ENCODE peak calls at places on chromosomes 12 and 14, in nine cellular contexts. F is HCT116, R is ovary, I is lower lobe of right lung, T is tibial nerve, M is PC-3, W is astrocyte, K is upper lobe of right lung, D is suprapubic skin. O is an unnamed sample. For H3K4me1, the result is how much of the 10 kb centered on the place peaks cover.

GRCh38 chr12:14911131-14911530 is 25.5 kb upstream of the MGP start:
- DNase-seq in F (no peak), R (no peak), I (no peak), T (no peak), M (no peak), W (no peak), K (no peak), D (no peak), O (no peak)

GRCh38 chr12:19338405-19338804 is 100.9 kb upstream of the AEBP2 start:
- DNase-seq in F (no peak), R (no peak), I (no peak), T (no peak), M (no peak), W (peak), K (no peak), D (no peak), O (no peak)

GRCh38 chr14:65502676-65503124 is 90.2 kb downstream of the FUT8 start:
- DNase-seq in F (peak), R (no peak), I (no peak), T (no peak), M (peak), W (peak), K (no peak), D (no peak), O (no peak)

GRCh38 chr12:96194901-96195844 is 998 bp downstream of the ELK3 start:
- DNase-seq in F (peak), R (peak), I (no peak), T (no peak), M (peak), W (peak), K (peak), D (peak), O (no peak)

GRCh38 chr14:38080696-38081095 is 127.0 kb upstream of the SSTR1 start:
- DNase-seq in F (no peak), R (no peak), I (no peak), T (no peak), M (no peak), W (no peak), K (no peak), D (no peak), O (no peak)

GRCh38 chr14:76034566-76034965 is 49.0 kb downstream of the IFT43 start:
- DNase-seq in F (no peak), R (no peak), I (no peak), T (no peak), M (no peak), W (no peak), K (no peak), D (no peak), O (no peak)

GRCh38 chr14:75059642-75060041 is 4.2 kb downstream of the ACYP1 start:
- DNase-seq in F (no peak), R (no peak), I (no peak), T (no peak), M (peak), W (peak), K (no peak), D (no peak), O (no peak)

GRCh38 chr12:71439613-71440392 is at the start of gene LGR5:
- DNase-seq in F (no peak), R (peak), I (no peak), T (no peak), M (peak), W (peak), K (peak), D (peak), O (peak)

GRCh38 chr14:99537399-99537798 is 56.2 kb downstream of the CCNK start:
- DNase-seq in F (no peak), R (peak), I (no peak), T (no peak), M (peak), W (peak), K (no peak), D (no peak), O (no peak)

GRCh38 chr12:675562-675961 is 12.3 kb upstream of the NINJ2 start:
- DNase-seq in F (no peak), R (no peak), I (no peak), T (no peak), M (no peak), W (no peak), K (no peak), D (no peak), O (no peak)

GRCh38 chr14:24133730-24134129 is 2.3 kb upstream of the PSME1 start:
- DNase-seq in F (no peak), R (no peak), I (no peak), T (no peak), M (no peak), W (no peak), K (no peak), D (no peak), O (no peak)

GRCh38 chr12:22855456-22855855 is 230.5 kb downstream of the ETNK1 start:
- DNase-seq in F (no peak), R (no peak), I (no peak), T (no peak), M (no peak), W (no peak), K (no peak), D (no peak), O (no peak)

GRCh38 chr14:78921856-78922255 is 751.7 kb downstream of the NRXN3 start:
- DNase-seq in F (no peak), R (no peak), I (no peak), T (no peak), M (peak), W (peak), K (no peak), D (no peak), O (no peak)

GRCh38 chr12:7642876-7643309 is 22.8 kb downstream of the APOBEC1 start:
- DNase-seq in F (peak), R (no peak), I (no peak), T (no peak), M (peak), W (no peak), K (no peak), D (no peak), O (no peak)

GRCh38 chr14:21475767-21476525 is 813 bp downstream of the RAB2B start:
- DNase-seq in F (peak), R (no peak), I (no peak), T (no peak), M (no peak), W (no peak), K (no peak), D (no peak), O (no peak)

GRCh38 chr14:91367173-91368171 is 50.1 kb downstream of the CCDC88C start:
- DNase-seq in F (no peak), R (no peak), I (peak), T (no peak), M (peak), W (peak), K (peak), D (no peak), O (peak)

GRCh38 chr12:31369712-31370521 is 44.0 kb upstream of the SINHCAF start:
- DNase-seq in F (no peak), R (peak), I (no peak), T (peak), M (no peak), W (peak), K (peak), D (no peak), O (no peak)

GRCh38 chr12:119486599-119487154 is 106.9 kb upstream of the TMEM233 start:
- DNase-seq in F (no peak), R (no peak), I (no peak), T (no peak), M (no peak), W (no peak), K (no peak), D (no peak), O (no peak)

GRCh38 chr14:20662968-20663731 is 21.2 kb upstream of the RNASE4 start:
- DNase-seq in F (peak), R (peak), I (peak), T (peak), M (peak), W (peak), K (peak), D (no peak), O (peak)

GRCh38 chr14:29126361-29126760 is 359.8 kb downstream of the FOXG1 start:
- DNase-seq in F (no peak), R (no peak), I (no peak), T (no peak), M (no peak), W (no peak), K (no peak), D (no peak), O (no peak)

GRCh38 chr12:62865860-62866407 is 69.0 kb downstream of the PPM1H start:
- DNase-seq in F (peak), R (no peak), I (no peak), T (no peak), M (no peak), W (peak), K (no peak), D (no peak), O (no peak)

GRCh38 chr12:111436811-111437210 is 31.1 kb downstream of the SH2B3 start:
- DNase-seq in F (no peak), R (no peak), I (no peak), T (no peak), M (no peak), W (no peak), K (no peak), D (no peak), O (no peak)

GRCh38 chr12:111439657-111440151 is 34.0 kb downstream of the SH2B3 start:
- DNase-seq in F (no peak), R (no peak), I (no peak), T (no peak), M (no peak), W (no peak), K (peak), D (peak), O (no peak)

GRCh38 chr12:111436266-111436665 is 30.5 kb downstream of the SH2B3 start:
- DNase-seq in F (no peak), R (no peak), I (no peak), T (no peak), M (no peak), W (no peak), K (no peak), D (no peak), O (peak)

GRCh38 chr12:111438501-111438900 is 32.8 kb downstream of the SH2B3 start:
- DNase-seq in F (no peak), R (no peak), I (no peak), T (no peak), M (peak), W (peak), K (no peak), D (no peak), O (peak)

DNA sequence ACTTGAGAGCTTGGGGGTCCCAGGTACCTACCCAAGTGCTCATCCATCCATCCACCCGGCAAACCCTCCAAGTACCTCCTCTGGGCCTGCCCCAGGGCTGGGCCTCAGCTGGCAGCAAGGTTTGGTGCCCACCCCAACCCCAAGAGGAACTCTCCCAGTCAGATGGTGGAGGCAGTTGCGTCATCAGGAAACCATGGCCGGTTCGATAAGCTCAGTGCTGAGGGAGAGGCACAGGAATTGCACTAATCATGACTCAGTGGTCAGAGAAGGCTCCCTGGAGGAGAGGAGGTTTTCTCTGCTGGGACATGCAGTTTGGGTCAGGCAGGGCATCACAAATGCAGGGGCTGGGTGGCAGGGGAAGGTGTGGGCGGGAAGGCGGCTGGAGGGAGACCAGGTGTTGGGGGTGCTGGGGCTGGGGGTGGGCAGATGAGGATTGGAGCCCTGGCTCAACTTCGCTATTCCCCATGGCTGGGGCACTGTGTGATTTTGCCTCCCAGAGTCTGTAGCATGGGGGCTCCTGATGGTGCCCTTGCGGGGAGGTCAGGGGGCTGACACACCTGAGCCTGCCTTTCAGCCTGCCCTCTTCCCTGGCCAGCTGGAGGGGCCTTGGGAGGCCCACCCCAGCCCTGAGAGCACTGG is 32.2 kb downstream of the SH2B3 start:
- DNase-seq in F (no peak), R (no peak), I (peak), T (no peak), M (peak), W (peak), K (no peak), D (no peak), O (no peak)
- H3K27ac ChIP-seq in F (no peak), R (no peak), I (peak), T (no peak), M (no peak), W (peak), K (peak), D (no peak), O (peak)

DNA sequence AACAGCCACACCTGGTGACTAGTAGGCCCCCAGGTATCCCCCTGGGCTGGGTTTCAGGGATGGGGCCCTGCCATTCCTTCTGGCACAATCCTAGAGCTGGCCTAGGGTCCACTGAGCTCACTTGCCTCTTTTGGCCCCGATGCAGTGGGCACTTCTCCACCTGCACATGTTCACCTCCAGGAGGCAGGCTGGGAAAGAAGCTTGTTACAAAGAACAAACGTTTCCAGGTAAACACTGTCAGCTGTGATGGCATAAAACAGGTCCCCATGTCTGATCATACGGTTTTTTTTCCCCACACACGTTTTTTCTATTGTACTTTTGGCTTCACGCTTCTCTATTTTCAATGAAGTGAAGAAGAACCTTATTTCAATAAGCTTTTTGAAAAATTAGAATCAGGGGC is 15.8 kb upstream of the HVCN1 start:
- DNase-seq in F (peak), R (no peak), I (no peak), T (no peak), M (peak), W (no peak), K (no peak), D (no peak), O (no peak)
- TF ChIP-seq CTCF in F (peak), R (no peak), I (no peak), T (no peak), M (peak), W (no peak), K (no peak), D (no peak), O (peak)

DNA sequence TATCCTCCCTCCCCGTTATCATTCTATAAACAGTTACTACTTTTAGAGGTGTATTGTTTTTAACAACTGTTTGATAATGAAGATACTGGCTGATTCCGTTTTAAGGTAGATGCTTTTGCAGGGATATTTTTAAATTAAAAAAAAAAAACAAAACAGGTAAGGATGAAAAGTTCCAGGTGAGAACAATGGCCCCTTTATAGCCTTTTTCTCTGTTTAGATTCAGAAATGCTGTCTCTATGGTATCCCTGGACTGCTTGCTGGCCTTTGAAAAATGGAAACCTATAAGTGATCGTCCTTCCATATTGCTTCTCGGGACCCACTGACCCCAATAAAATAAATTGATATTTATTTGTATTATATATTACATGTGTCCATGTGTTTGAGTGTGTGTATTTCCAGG is 23.2 kb upstream of the ANO6 start:
- DNase-seq in F (no peak), R (no peak), I (no peak), T (no peak), M (no peak), W (no peak), K (no peak), D (no peak), O (no peak)
- H3K4me1 ChIP-seq in F (under half), R (under half), I (under half), T (under half), M (under half), W (under half), K (under half), D (under half), O (under half)

GRCh38 chr12:11869901-11870300 is 200.8 kb upstream of the BCL2L14 start:
- DNase-seq in F (no peak), R (no peak), I (no peak), T (no peak), M (no peak), W (no peak), K (no peak), D (no peak), O (no peak)

GRCh38 chr12:11872055-11872454 is 198.7 kb upstream of the BCL2L14 start:
- DNase-seq in F (no peak), R (no peak), I (no peak), T (no peak), M (no peak), W (no peak), K (no peak), D (no peak), O (no peak)

GRCh38 chr12:11868027-11868426 is 202.7 kb upstream of the BCL2L14 start:
- DNase-seq in F (no peak), R (no peak), I (no peak), T (no peak), M (no peak), W (no peak), K (no peak), D (no peak), O (no peak)

GRCh38 chr12:11865835-11866234 is 204.9 kb upstream of the BCL2L14 start:
- DNase-seq in F (no peak), R (no peak), I (no peak), T (no peak), M (no peak), W (no peak), K (no peak), D (no peak), O (no peak)

GRCh38 chr12:11869406-11869805 is 201.3 kb upstream of the BCL2L14 start:
- DNase-seq in F (no peak), R (no peak), I (no peak), T (no peak), M (no peak), W (no peak), K (no peak), D (no peak), O (no peak)
- H3K27ac ChIP-seq in F (no peak), R (no peak), I (no peak), T (no peak), M (no peak), W (no peak), K (no peak), D (no peak), O (no peak)

GRCh38 chr12:118120579-118121363 is 15.2 kb upstream of the PEBP1 start:
- DNase-seq in F (no peak), R (peak), I (peak), T (peak), M (peak), W (peak), K (peak), D (peak), O (no peak)
- TF ChIP-seq CTCF in F (peak), R (no peak), I (peak), T (peak), M (peak), W (peak), K (peak), D (peak), O (peak)

DNA sequence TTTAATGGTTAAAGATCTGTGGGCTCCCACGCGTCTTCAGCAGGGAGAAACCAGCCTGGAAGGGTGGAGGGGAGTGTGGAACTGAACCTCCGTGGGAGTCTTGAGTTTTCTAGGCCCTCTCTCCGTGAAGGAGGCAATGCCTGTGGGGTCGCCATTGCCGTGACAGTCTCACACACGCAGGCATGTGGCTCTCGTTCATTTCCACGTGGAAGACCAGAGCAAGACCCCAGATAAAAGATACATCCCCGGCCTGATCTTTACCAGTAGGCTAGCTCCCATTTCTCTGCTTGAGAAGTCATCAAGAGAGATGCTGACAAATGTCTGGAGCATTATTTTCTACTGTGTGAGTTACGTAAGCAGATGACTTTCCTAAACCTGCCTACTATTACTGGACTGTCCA is 491.7 kb upstream of the LMO3 start:
- DNase-seq in F (no peak), R (no peak), I (no peak), T (no peak), M (no peak), W (no peak), K (no peak), D (no peak), O (peak)
- H3K4me1 ChIP-seq in F (under half), R (under half), I (under half), T (under half), M (under half), W (under half), K (under half), D (under half), O (under half)

DNA sequence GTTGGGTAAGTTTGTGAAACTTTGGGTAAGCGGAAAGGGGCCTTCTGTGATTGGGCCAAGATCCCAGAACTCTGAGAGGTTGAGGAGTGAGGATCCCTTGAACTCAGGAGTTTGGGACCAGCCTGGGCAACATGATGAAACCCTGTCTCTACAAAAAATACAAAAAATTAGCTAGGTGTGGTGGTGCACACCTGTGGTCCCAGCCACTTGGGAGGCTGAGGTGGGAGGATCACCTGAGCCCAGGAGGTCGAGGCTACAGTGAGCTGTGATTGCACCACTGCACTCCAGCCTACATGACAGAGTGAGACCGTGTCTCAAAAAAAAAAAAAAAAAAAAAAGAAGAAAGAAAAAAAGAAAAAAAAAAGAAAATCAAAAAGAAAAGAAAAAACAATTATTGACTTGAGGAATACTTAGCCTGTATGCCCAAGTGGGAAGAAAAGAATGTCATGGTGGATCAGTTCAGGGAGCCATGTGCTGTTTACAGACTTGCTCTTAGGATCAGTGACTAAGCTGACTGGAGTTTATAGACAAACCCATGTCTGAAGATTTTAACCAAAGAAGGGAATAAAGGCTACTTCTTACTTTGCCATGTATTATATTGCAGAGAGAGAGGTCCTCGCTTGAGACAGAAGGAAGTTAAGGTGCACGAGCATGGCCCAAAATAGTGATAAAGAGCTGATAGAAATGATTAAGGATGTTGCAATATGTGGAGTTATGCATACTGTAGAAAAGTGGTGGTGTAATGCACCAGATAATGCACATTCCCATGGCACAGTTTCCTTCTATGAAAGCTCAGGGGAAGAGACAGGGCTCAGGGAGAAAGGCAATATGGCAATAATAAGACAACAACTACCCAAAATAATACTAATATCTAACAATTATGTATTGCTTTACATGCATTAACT is 881 bp downstream of the HSD17B6 start:
- DNase-seq in F (no peak), R (no peak), I (no peak), T (no peak), M (peak), W (peak), K (no peak), D (no peak), O (no peak)
- H3K27ac ChIP-seq in F (no peak), R (no peak), I (peak), T (no peak), M (no peak), W (no peak), K (peak), D (no peak), O (no peak)

DNA sequence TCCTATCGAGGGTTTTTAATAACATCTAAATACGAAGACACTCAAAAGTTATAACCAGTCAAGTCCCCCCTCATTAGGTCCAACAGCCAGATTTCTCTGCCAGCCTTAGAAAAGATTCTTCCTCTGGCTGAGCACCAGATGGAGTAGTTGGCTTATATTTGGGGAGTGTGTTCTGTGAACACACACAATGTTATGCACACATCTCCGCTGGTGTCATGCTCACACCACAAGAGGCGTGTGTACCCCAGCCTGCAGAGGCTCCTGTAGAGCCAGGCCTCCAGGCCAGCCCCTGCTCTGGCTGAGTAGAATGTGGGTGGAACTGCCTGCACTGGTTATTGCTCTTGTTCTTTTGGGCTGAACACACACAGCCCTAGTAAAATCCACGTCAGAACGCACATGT is 64.0 kb downstream of the PIWIL1 start:
- DNase-seq in F (no peak), R (no peak), I (no peak), T (no peak), M (no peak), W (no peak), K (no peak), D (no peak), O (no peak)
- TF ChIP-seq CTCF in F (peak), R (no peak), I (no peak), T (no peak), M (no peak), W (no peak), K (no peak), D (no peak), O (no peak)